ENCODE peak calls at places on chromosomes 4 and X, in ten cellular contexts. Q is A549; T is activated CD4-positive, CD25-positive, alpha-beta regulatory T cell treated with anti-CD3 and anti-CD28 coated beads, Interleukin-2, amount 50 U/mL, for 24 hours; G is activated T-cell treated with anti-CD3 and anti-CD28 coated beads, Interleukin-2, amount 50 U/mL, for 4 hours; U is HepG2; K is CD8-positive, alpha-beta T cell; F is aorta; L is HCT116; R is left ventricle myocardium superior; I is DND-41. X is an unnamed sample.

GRCh38 chr4:185457136-185457535 is 14.4 kb downstream of the CCDC110 start:
- ATAC-seq in Q (peak; percentile 51), T (no peak), G (no peak), U (peak; percentile 69), K (no peak), F (no peak), L (peak; percentile 63), R (no peak), I (no peak), X (peak; percentile 43)

GRCh38 chrX:67544281-67544680 is 460 bp downstream of the AR start:
- ATAC-seq in Q (peak; percentile 42), T (no peak), G (no peak), U (no peak), K (no peak), F (peak; percentile 40), L (no peak), R (peak; percentile 62), I (no peak), X (peak; percentile 35)

GRCh38 chrX:149493567-149494562 is 11.2 kb downstream of the IDS start:
- ATAC-seq in Q (peak; percentile 45), T (no peak), G (no peak), U (peak; percentile 74), K (no peak), F (no peak), L (peak; percentile 60), R (peak; percentile 90), I (no peak), X (peak; percentile 12)

GRCh38 chrX:31609130-31609529 is 537.3 kb upstream of the FTHL17 start:
- ATAC-seq in Q (no peak), T (no peak), G (no peak), U (no peak), K (no peak), F (no peak), L (no peak), R (no peak), I (no peak), X (peak; percentile 93)

GRCh38 chr4:13386405-13387107 is 97.6 kb downstream of the RAB28 start:
- ATAC-seq in Q (no peak), T (peak; percentile 60), G (peak; percentile 60), U (no peak), K (no peak), F (no peak), L (no peak), R (no peak), I (peak; percentile 79), X (no peak)

GRCh38 chr4:2565533-2565932 is 29.1 kb downstream of the FAM193A start:
- ATAC-seq in Q (no peak), T (no peak), G (no peak), U (no peak), K (no peak), F (no peak), L (no peak), R (peak; percentile 29), I (no peak), X (no peak)

GRCh38 chr4:124904723-124905390 is 192.3 kb upstream of the ANKRD50 start:
- ATAC-seq in Q (peak; percentile 42), T (no peak), G (no peak), U (no peak), K (no peak), F (no peak), L (peak; percentile 44), R (peak; percentile 25), I (no peak), X (peak; percentile 63)

GRCh38 chr4:40471923-40472322 is 136.8 kb downstream of the CHRNA9 start:
- ATAC-seq in Q (no peak), T (no peak), G (peak; percentile 40), U (no peak), K (no peak), F (no peak), L (no peak), R (no peak), I (no peak), X (no peak)

GRCh38 chr4:41751325-41752061 is 3.0 kb upstream of the PHOX2B start:
- ATAC-seq in Q (peak; percentile 67), T (no peak), G (no peak), U (peak; percentile 95), K (no peak), F (no peak), L (no peak), R (no peak), I (no peak), X (peak; percentile 41)

GRCh38 chrX:96907888-96908287 is 24.2 kb downstream of the RPA4 start:
- ATAC-seq in Q (no peak), T (no peak), G (no peak), U (no peak), K (no peak), F (peak; percentile 50), L (no peak), R (no peak), I (no peak), X (no peak)

GRCh38 chr4:7956306-7957112 is 16.8 kb upstream of the AFAP1 start:
- ATAC-seq in Q (peak; percentile 74), T (no peak), G (no peak), U (peak; percentile 84), K (no peak), F (peak; percentile 63), L (peak; percentile 85), R (peak; percentile 35), I (no peak), X (peak; percentile 49)

GRCh38 chr4:8228319-8229250 is 29.5 kb downstream of the SH3TC1 start:
- ATAC-seq in Q (peak; percentile 70), T (peak; percentile 89), G (peak; percentile 87), U (no peak), K (peak; percentile 80), F (peak; percentile 70), L (peak; percentile 43), R (peak; percentile 79), I (peak; percentile 83), X (peak; percentile 65)